ENCODE peak calls at places on chromosome 6, in eight cellular contexts. O is choroid plexus epithelial cell, L is fibroblast of the aortic adventitia, E is endothelial cell, D is BJ, G is breast epithelium, P is upper lobe of right lung, X is activated B cell treated with CpG ODN at 0.5 μM for 24 hours. A is an unnamed sample.

GRCh38 chr6:99344289-99344688 is 5.2 kb downstream of the FAXC start:
- DNase-seq in P (no peak), D (no peak), G (no peak), L (peak; percentile 36), X (no peak), O (peak; percentile 72), E (no peak), A (no peak)

GRCh38 chr6:53746442-53747103 is 48.2 kb upstream of the LRRC1 start:
- DNase-seq in X (no peak), E (no peak), D (no peak), G (no peak), P (no peak), O (no peak), L (no peak), A (peak; percentile 75)

GRCh38 chr6:108174371-108175175 is 8.8 kb downstream of the NR2E1 start:
- DNase-seq in X (peak; percentile 28), O (peak; percentile 52), P (no peak), L (peak; percentile 51), E (peak; percentile 73), G (no peak), D (no peak), A (no peak)

GRCh38 chr6:22247916-22248482 is 48.8 kb downstream of the PRL start:
- DNase-seq in L (peak; percentile 29), X (no peak), O (peak; percentile 64), E (no peak), P (no peak), G (no peak), D (no peak), A (no peak)

GRCh38 chr6:74964871-74965441 is 240.9 kb downstream of the COL12A1 start:
- DNase-seq in L (no peak), E (no peak), X (no peak), G (no peak), P (no peak), D (no peak), O (no peak), A (no peak)

GRCh38 chr6:16331328-16332174 is 93.2 kb downstream of the GMPR start:
- DNase-seq in D (no peak), G (peak; percentile 61), L (peak; percentile 84), E (peak; percentile 64), X (peak; percentile 38), O (peak; percentile 86), P (peak; percentile 84), A (peak; percentile 72)

GRCh38 chr6:27810768-27811298 is 101.4 kb downstream of the OR2B2 start:
- DNase-seq in L (no peak), G (no peak), X (no peak), D (no peak), P (no peak), O (no peak), E (no peak), A (no peak)

GRCh38 chr6:52059821-52060220 is 27.6 kb downstream of the PKHD1 start:
- DNase-seq in L (no peak), O (no peak), P (no peak), E (no peak), X (no peak), G (no peak), D (no peak), A (no peak)

GRCh38 chr6:127069659-127070279 is 48.7 kb upstream of the RSPO3 start:
- DNase-seq in P (no peak), G (no peak), E (no peak), L (peak; percentile 66), D (no peak), O (peak; percentile 79), X (no peak), A (peak; percentile 10)

GRCh38 chr6:158475344-158476302 is 84.3 kb upstream of the TMEM181 start:
- DNase-seq in P (no peak), O (peak; percentile 87), E (no peak), L (peak; percentile 26), X (no peak), D (peak; percentile 57), G (no peak), A (peak; percentile 31)

GRCh38 chr6:114140416-114140815 is 169.5 kb upstream of the HDAC2 start:
- DNase-seq in P (no peak), D (no peak), L (no peak), X (no peak), G (no peak), E (no peak), O (peak; percentile 2), A (no peak)

GRCh38 chr6:19712012-19712688 is 125.0 kb upstream of the ID4 start:
- DNase-seq in O (no peak), P (no peak), D (no peak), E (no peak), X (no peak), L (no peak), G (no peak), A (no peak)

GRCh38 chr6:125586074-125586473 is 163.4 kb upstream of the HEY2 start:
- DNase-seq in O (peak; percentile 74), L (peak; percentile 60), G (no peak), D (no peak), P (no peak), X (no peak), E (no peak), A (peak; percentile 28)

GRCh38 chr6:161922631-161923119 is 648.8 kb upstream of the AGPAT4 start:
- DNase-seq in X (no peak), O (peak; percentile 84), D (no peak), G (no peak), P (no peak), E (peak; percentile 59), L (no peak), A (peak; percentile 49)

DNA sequence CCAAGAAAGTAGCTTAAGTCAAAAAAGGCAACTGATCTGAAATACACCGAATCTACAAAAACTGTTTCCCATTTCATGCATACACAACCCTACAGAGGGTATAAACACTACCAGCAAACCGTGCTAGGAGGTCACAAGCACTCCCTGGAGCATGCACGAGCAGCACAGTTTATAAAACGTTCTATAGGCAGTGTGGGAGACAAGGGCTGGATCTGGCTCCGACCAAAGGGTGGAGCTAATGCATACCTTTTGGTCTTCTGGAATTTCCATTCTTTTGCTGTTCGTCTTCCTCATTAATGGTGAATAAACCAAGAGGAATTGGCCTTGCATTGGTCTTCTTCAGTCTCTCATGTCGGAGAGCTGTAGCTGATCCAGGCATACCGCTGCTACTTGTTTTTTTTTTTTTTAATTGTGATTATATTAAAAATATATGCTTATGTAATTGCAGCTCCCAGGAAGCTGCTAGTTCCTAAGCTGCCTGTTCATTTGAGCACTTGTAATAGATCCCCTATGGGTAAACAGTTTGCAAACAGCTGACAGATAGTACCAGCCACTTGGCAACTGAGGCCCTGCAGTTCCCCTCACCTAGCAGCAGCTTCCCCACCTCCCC is 24.5 kb downstream of the MAP7 start:
- DNase-seq in P (no peak), D (no peak), G (no peak), L (no peak), O (no peak), E (no peak), X (no peak), A (no peak)
- TF ChIP-seq CTCF in P (no peak), D (no peak), G (no peak), L (no peak), O (no peak), E (no peak), X (no peak), A (no peak)

DNA sequence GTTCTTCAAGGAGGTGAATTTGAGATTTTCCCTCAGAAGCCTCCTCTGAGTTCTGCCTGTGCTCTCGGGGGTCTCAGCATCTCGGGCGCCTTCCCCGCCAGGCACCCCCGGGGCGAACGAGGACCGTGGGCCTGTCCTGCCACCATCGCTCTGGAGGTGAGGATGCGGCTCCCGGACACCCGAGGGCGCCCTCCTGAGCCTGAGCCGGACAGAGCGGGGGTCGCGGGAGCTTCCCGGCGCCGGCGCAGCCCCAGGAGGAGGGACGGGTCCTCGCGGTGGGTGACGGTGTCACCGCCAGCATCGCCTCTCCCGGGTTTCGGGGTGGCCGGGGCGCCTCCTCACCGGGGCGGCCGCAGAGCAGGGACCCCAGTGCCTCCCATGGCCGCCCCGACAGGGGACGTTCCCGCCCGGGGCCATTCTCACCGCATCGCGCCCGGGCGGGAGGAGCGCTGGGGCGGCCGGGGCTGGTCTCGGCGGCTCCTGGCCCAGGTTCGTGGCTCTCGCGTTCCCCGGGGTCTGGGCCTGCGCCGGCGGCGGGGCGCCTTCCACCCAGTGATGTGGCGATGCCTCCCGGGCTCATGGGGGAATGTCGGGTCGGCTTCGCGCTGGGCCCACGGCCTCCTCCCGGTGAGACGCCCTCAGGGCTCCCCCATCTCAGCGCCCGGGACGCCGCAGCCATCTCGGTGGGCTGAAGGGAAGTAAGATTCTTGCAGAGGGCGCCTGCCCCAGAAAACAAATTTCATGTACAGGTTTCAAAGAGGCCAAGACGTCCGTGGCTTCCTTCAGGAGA is 210.5 kb downstream of the ERMARD start:
- DNase-seq in L (no peak), G (peak; percentile 50), P (peak; percentile 67), E (peak; percentile 71), O (peak; percentile 5), X (peak; percentile 20), D (no peak), A (no peak)
- TF ChIP-seq CTCF in L (no peak), G (no peak), P (peak; percentile 53), E (peak; percentile 36), O (peak; percentile 41), X (no peak), D (no peak), A (no peak)

GRCh38 chr6:110650755-110651154 is 164.5 kb downstream of the CDK19 start:
- DNase-seq in L (no peak), G (no peak), E (no peak), D (no peak), P (no peak), O (no peak), X (no peak), A (no peak)

GRCh38 chr6:110649704-110650103 is 165.6 kb downstream of the CDK19 start:
- DNase-seq in X (no peak), E (no peak), L (no peak), P (no peak), O (no peak), G (no peak), D (no peak), A (no peak)

GRCh38 chr6:110645685-110646418 is 169.4 kb downstream of the CDK19 start:
- DNase-seq in X (no peak), P (no peak), E (no peak), O (no peak), G (no peak), D (no peak), L (no peak), A (no peak)

GRCh38 chr6:110646419-110646698 is 168.9 kb downstream of the CDK19 start:
- DNase-seq in P (no peak), E (no peak), X (no peak), O (no peak), L (no peak), G (no peak), D (no peak), A (no peak)

GRCh38 chr6:110646951-110647910 is 168.0 kb downstream of the CDK19 start:
- DNase-seq in E (no peak), G (no peak), P (no peak), D (no peak), X (no peak), L (no peak), O (no peak), A (no peak)
- TF ChIP-seq CTCF in E (peak; percentile 49), G (no peak), P (peak; percentile 28), D (peak; percentile 50), X (no peak), L (peak; percentile 70), O (peak; percentile 57), A (peak; percentile 14)

GRCh38 chr6:17705778-17706579 is 746 bp downstream of the NUP153 start:
- DNase-seq in L (peak; percentile 56), X (peak; percentile 79), G (peak; percentile 55), E (peak; percentile 60), D (no peak), P (peak; percentile 84), O (peak; percentile 69), A (peak; percentile 65)
- TF ChIP-seq CTCF in L (no peak), X (no peak), G (no peak), E (no peak), D (peak; percentile 16), P (peak; percentile 11), O (peak; percentile 11), A (no peak)